ENCODE peak calls at places on chromosomes 3 and 15, in four cellular contexts. R, Z, A and P are unnamed samples.

GRCh38 chr3:163773136-163773535 is 1305.2 kb downstream of the SI start:
- DNase-seq in R (no peak), Z (no peak), A (no peak), P (no peak)

GRCh38 chr3:127606981-127607595 is 8.9 kb downstream of the MCM2 start:
- DNase-seq in R (no peak), Z (no peak), A (no peak), P (no peak)

GRCh38 chr3:88283242-88283592 is 133.5 kb downstream of the C3orf38 start:
- DNase-seq in R (no peak), Z (no peak), A (no peak), P (no peak)

GRCh38 chr3:24242012-24242698 is 252.5 kb downstream of the THRB start:
- DNase-seq in R (no peak), Z (peak), A (no peak), P (peak)

GRCh38 chr15:92683511-92683834 is 27.9 kb upstream of the FAM174B start:
- DNase-seq in R (peak), Z (peak), A (no peak), P (no peak)

GRCh38 chr3:65493371-65493882 is 545.3 kb downstream of the MAGI1 start:
- DNase-seq in R (no peak), Z (no peak), A (no peak), P (no peak)

GRCh38 chr3:47578691-47579632 is at the start of gene CSPG5:
- DNase-seq in R (peak), Z (no peak), A (peak), P (peak)

GRCh38 chr3:161637559-161637958 is 141.0 kb downstream of the OTOL1 start:
- DNase-seq in R (no peak), Z (no peak), A (no peak), P (no peak)

GRCh38 chr3:172249039-172249438 is 199.2 kb downstream of the GHSR start:
- DNase-seq in R (no peak), Z (peak), A (no peak), P (no peak)

GRCh38 chr3:191123231-191123630 is 75.8 kb upstream of the OSTN start:
- DNase-seq in R (no peak), Z (no peak), A (no peak), P (no peak)

GRCh38 chr3:196322-197153 is at the start of gene CHL1:
- DNase-seq in R (peak), Z (no peak), A (no peak), P (no peak)

GRCh38 chr3:101940521-101940992 is 91.2 kb downstream of the NFKBIZ start:
- DNase-seq in R (peak), Z (peak), A (no peak), P (peak)

GRCh38 chr15:74598126-74598842 is 17.4 kb upstream of the CLK3 start:
- DNase-seq in R (peak), Z (peak), A (peak), P (peak)

GRCh38 chr15:69852482-69853275 is 245.0 kb downstream of the TLE3 start:
- DNase-seq in R (no peak), Z (peak), A (no peak), P (no peak)

GRCh38 chr15:33358303-33358702 is 47.5 kb downstream of the RYR3 start:
- DNase-seq in R (no peak), Z (no peak), A (no peak), P (peak)

GRCh38 chr3:27352047-27352446 is 17.1 kb downstream of the NEK10 start:
- DNase-seq in R (no peak), Z (no peak), A (no peak), P (no peak)

GRCh38 chr3:13811614-13812013 is 68.3 kb downstream of the WNT7A start:
- DNase-seq in R (no peak), Z (no peak), A (no peak), P (no peak)

GRCh38 chr15:60798821-60799220 is 319.9 kb upstream of the ICE2 start:
- DNase-seq in R (no peak), Z (peak), A (no peak), P (no peak)

GRCh38 chr3:9934235-9934621 is 594 bp downstream of the CRELD1 start:
- DNase-seq in R (no peak), Z (peak), A (no peak), P (no peak)
- TF ChIP-seq CTCF in R (peak), Z (peak), A (peak), P (peak)

GRCh38 chr3:10817506-10817905 is 1.5 kb downstream of the SLC6A11 start:
- DNase-seq in R (no peak), Z (no peak), A (no peak), P (no peak)

GRCh38 chr3:10822055-10822454 is 6.0 kb downstream of the SLC6A11 start:
- DNase-seq in R (no peak), Z (no peak), A (no peak), P (no peak)

GRCh38 chr3:10822708-10823515 is 6.9 kb downstream of the SLC6A11 start:
- DNase-seq in R (no peak), Z (no peak), A (no peak), P (no peak)

GRCh38 chr3:10824468-10824867 is 8.4 kb downstream of the SLC6A11 start:
- DNase-seq in R (no peak), Z (no peak), A (no peak), P (no peak)

DNA sequence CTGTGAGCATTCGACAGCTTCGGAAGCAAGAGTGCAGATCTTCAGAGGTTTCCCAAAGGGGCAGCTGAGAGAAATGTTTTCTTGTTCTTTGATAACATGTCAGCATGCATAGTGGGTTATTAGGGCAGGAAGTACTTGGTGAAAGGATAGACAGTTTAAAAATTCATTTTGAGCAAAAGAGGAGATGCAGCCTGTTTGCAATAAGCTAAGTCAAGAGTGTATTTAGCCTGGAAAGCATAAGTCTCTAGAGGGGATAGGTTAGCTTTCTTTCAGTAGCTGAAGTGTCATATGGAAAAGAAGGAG is 7.4 kb downstream of the SLC6A11 start:
- DNase-seq in R (no peak), Z (no peak), A (no peak), P (no peak)
- H3K4me3 ChIP-seq in R (no peak), Z (no peak), A (no peak), P (no peak)

DNA sequence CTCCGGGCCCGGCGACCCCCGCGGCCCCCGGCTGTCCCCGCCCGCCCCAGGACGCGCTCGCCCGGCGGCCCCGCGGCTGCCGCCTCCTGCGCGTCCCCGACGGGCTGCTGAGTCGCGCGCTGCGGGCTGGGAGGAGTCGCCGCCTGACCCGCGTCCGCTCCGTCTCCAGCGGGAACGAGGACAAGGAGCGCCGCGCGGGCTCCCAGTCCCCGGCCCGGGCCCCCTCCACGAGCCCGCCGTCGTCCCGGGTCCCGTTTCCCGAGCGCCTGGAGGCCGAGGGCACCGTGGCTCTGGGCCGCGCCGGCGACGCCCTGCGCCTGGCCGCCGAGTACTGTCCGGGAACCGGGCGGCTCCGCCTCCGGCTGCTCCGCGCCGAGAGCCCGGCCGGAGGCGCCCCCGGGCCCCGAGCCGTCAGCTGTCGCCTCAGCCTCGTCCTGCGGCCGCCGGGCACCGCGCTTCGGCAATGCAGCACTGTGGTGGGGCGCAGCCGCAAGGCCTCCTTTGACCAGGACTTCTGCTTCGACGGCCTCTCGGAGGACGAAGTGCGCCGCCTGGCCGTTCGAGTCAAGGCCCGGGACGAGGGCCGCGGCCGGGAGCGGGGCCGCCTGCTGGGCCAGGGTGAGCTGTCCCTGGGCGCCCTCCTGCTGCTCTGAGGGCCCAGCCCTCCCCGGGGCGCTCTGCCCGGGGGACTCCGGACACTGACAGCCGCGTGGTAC is 1.5 kb downstream of the C2CD4A start:
- DNase-seq in R (peak), Z (no peak), A (no peak), P (no peak)
- TF ChIP-seq CTCF in R (peak), Z (no peak), A (no peak), P (no peak)

DNA sequence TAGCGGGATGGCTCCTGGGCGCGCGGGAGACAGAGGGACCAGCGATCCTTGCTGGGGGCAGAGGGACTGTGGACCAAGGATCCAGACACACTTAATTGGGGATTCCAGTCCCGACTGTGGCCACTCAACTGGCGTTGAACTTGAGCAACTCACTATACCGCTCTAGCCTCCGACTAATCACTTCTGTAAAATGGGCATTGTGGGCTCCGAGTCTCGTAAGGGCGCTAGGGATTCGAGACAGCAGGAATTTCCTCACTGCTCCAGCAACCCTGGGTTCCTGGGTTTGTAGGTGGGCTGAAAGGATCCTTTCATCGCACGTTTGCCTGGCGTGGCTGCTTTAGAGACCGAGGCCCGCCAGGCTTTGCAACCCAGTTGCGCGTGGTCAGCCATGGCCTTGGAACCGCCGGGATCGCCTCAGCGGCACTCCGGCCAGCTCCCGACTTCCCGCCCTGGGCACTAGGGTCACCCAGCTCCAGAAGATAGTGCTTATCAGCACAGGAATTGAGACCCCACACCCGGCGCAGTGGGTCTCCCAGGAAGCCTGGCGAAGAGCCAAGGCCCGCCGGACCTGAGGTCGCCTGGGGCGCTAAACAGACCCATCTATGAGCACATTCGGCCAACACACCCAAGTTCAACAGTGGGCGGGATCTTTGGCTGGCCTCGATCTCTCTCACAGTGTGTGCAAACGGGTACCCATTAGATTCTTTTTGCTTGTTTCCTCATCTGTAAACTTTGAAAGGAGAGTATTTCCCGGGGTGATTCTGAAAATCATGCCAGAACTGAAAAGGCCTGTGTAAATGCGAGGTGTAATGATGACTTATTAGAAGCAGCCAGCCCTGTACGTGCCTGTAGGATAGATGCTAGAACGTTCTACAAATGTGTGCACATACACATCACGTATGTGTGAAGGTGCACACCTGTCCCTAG is 9.9 kb downstream of the FOXL2 start:
- DNase-seq in R (no peak), Z (no peak), A (no peak), P (no peak)
- H3K4me3 ChIP-seq in R (no peak), Z (no peak), A (no peak), P (no peak)

GRCh38 chr3:25904248-25904647 is 114.4 kb downstream of the OXSM start:
- DNase-seq in R (no peak), Z (no peak), A (no peak), P (no peak)
- TF ChIP-seq CTCF in R (no peak), Z (no peak), A (no peak), P (no peak)

GRCh38 chr3:128649264-128649663 is 1.4 kb downstream of the RPN1 start:
- DNase-seq in R (no peak), Z (no peak), A (no peak), P (no peak)
- H3K4me3 ChIP-seq in R (peak), Z (peak), A (peak), P (peak)

GRCh38 chr3:4983739-4984510 is 4.7 kb downstream of the BHLHE40 start:
- DNase-seq in R (no peak), Z (peak), A (peak), P (no peak)

GRCh38 chr3:4980229-4981159 is 1.3 kb downstream of the BHLHE40 start:
- DNase-seq in R (peak), Z (peak), A (peak), P (no peak)

GRCh38 chr3:4982773-4983738 is 3.8 kb downstream of the BHLHE40 start:
- DNase-seq in R (no peak), Z (peak), A (no peak), P (no peak)

GRCh38 chr3:4981160-4981687 is 2.0 kb downstream of the BHLHE40 start:
- DNase-seq in R (no peak), Z (peak), A (no peak), P (no peak)

DNA sequence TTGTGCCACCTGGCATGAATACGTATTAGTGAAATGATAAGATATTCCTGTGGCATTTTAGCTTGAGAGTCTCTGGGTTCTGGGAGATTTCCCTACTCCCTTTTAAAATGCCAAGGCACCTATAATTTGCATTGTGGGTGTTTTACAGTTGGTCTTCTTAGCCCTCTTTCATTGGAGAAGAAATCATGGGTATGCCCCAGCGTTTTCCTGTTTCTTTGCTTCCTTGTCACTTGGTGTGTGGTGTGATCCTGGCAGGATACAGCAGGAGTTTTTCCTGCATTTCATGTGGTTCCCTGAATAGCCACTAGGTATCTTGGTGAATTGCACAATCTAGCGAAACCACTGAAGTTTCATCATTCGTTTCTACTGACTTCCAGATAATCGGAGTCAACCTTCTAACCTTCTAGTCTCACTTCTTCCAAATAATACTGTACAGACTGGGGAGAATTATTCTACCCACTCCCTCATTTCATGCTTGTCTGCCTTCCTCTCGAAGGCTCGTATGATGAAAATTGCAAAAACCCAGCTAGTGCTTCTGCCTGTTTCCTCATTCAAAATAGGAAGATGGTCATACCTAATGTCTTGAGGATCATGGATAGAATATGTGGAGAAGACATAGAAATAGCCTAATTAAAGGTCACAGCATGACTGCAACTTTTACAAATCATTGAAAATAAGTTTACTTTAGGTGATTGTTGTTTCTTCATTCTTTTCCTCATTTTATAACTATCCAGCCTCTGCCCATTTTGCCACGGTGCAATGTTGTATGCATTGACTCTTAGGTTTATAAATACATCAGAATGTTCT is 2.7 kb downstream of the BHLHE40 start:
- DNase-seq in R (no peak), Z (peak), A (no peak), P (no peak)
- TF ChIP-seq CTCF in R (peak), Z (peak), A (no peak), P (peak)

GRCh38 chr3:46463120-46463867 is 1.4 kb downstream of the LTF start:
- DNase-seq in R (no peak), Z (no peak), A (no peak), P (no peak)

GRCh38 chr3:46460051-46460450 is 4.7 kb downstream of the LTF start:
- DNase-seq in R (no peak), Z (no peak), A (no peak), P (no peak)

GRCh38 chr3:46463868-46464241 is 850 bp downstream of the LTF start:
- DNase-seq in R (no peak), Z (no peak), A (no peak), P (no peak)

GRCh38 chr3:46464326-46465195 is at the start of gene LTF:
- DNase-seq in R (no peak), Z (no peak), A (no peak), P (no peak)

DNA sequence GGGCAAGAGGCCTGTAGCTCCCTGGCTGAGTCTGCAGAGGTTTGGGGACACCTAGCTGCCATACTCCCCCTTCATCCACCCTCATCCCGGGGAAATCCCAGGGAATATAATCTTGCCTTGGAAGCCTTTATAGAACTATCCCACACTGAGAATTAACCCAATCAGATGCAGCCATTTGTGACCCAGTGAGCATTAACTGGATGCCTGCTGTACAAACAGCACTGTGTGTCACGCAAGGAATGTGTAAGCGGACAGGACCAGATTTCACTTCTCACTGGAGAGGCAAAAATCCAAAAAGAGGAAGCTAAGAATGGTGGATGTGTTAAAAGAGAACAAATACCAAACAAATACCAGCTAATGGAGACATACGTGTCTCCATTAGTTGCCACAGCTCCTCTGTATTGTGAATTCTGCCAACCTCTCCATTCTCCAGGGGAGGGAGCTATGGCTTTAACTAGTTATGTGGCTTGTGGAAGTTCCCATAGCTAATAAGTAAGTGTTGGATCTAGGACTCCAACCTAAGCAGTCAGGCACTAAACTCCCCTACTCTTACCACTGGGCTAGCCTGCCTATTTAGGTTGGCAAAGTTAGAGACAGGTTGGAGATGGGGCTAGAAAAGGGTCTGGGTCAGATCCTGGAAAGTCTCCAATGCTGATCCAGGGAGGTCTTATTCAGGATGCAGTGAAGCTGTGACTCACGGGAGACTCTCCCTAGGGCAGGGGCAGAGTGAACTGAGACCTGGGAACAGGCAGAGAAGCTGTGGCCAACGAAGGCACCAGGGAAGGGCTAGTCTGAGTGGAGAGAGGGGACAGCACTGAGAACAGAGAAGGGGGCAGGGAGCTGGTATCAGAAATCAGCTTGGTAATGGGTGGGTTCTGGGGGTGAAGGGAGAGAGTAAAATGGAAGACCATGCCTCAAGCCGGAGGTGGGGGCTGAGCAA is 2.5 kb downstream of the LTF start:
- DNase-seq in R (no peak), Z (no peak), A (no peak), P (no peak)
- H3K4me3 ChIP-seq in R (no peak), Z (no peak), A (no peak), P (no peak)